ENCODE peak calls at places on chromosomes 2 and 18, in nine cellular contexts. X is OCI-M1; L is SHP77; J is choroid plexus epithelial cell; Y is fibroblast of the aortic adventitia; F is naive B cell; D is spleen; Z is fibroblast of lung; U is activated CD8-positive, alpha-beta memory T cell treated with anti-CD3 and anti-CD28 coated beads, Interleukin-2, amount 10 ng/mL, durations not matched to agents 7 days and 5 days. O is an unnamed sample.

GRCh38 chr2:224142397-224143312 is 103.6 kb upstream of the SERPINE2 start:
- DNase-seq in Z (peak), J (peak), D (no peak), Y (peak), F (no peak), X (no peak), L (no peak), U (no peak), O (peak)

GRCh38 chr2:145064476-145064875 is 544.6 kb upstream of the ZEB2 start:
- DNase-seq in X (no peak), Z (no peak), L (no peak), J (no peak), D (no peak), U (no peak), Y (peak), F (no peak), O (no peak)

GRCh38 chr2:44051948-44052347 is 56.2 kb upstream of the LRPPRC start:
- DNase-seq in Z (no peak), L (no peak), U (no peak), X (no peak), D (no peak), F (no peak), Y (no peak), J (no peak), O (no peak)

GRCh38 chr2:70456594-70457495 is 96.8 kb downstream of the TGFA start:
- DNase-seq in J (no peak), Y (no peak), X (no peak), U (peak), Z (no peak), F (no peak), L (no peak), D (no peak), O (no peak)

GRCh38 chr2:44572196-44572900 is 210.6 kb downstream of the CAMKMT start:
- DNase-seq in D (no peak), F (no peak), J (peak), Y (no peak), Z (peak), X (no peak), L (no peak), U (no peak), O (peak)

GRCh38 chr2:204511021-204511420 is 34.3 kb upstream of the PARD3B start:
- DNase-seq in L (no peak), D (no peak), U (no peak), X (no peak), Z (no peak), Y (no peak), F (no peak), J (no peak), O (no peak)

GRCh38 chr18:29874519-29875098 is 1167.9 kb downstream of the DSC3 start:
- DNase-seq in U (no peak), Z (peak), X (peak), J (peak), L (peak), Y (peak), D (no peak), F (no peak), O (peak)

GRCh38 chr18:36211612-36212065 is 24.3 kb downstream of the MOCOS start:
- DNase-seq in F (no peak), U (no peak), L (no peak), Z (peak), X (no peak), Y (peak), D (peak), J (no peak), O (peak)

GRCh38 chr2:61582191-61582590 is 44.0 kb upstream of the XPO1 start:
- DNase-seq in Y (no peak), X (no peak), D (no peak), Z (no peak), J (no peak), L (no peak), F (no peak), U (no peak), O (no peak)

GRCh38 chr2:231683292-231683898 is 24.9 kb upstream of the PTMA start:
- DNase-seq in D (no peak), J (no peak), U (no peak), Z (no peak), Y (no peak), X (no peak), L (no peak), F (no peak), O (no peak)

GRCh38 chr2:101732773-101733256 is 35.3 kb downstream of the MAP4K4 start:
- DNase-seq in Z (no peak), D (no peak), F (no peak), X (no peak), J (no peak), U (no peak), L (no peak), Y (no peak), O (no peak)

GRCh38 chr18:26215247-26215970 is 10.8 kb upstream of the TAF4B start:
- DNase-seq in J (no peak), U (peak), F (peak), L (no peak), Z (no peak), X (peak), Y (no peak), D (no peak), O (no peak)

GRCh38 chr2:23351388-23352141 is 33.4 kb upstream of the KLHL29 start:
- DNase-seq in J (peak), D (peak), Z (peak), X (peak), F (no peak), U (peak), Y (peak), L (no peak), O (peak)

GRCh38 chr2:162092008-162092390 is 18.0 kb upstream of the DPP4 start:
- DNase-seq in U (no peak), X (no peak), J (no peak), D (no peak), Z (no peak), L (no peak), Y (peak), F (no peak), O (no peak)

GRCh38 chr2:96891591-96892333 is 21.9 kb upstream of the SEMA4C start:
- DNase-seq in Y (no peak), L (no peak), Z (peak), X (no peak), F (no peak), D (no peak), J (peak), U (no peak), O (no peak)

GRCh38 chr2:9984217-9984739 is 32.8 kb downstream of the GRHL1 start:
- DNase-seq in J (peak), Y (peak), F (peak), D (no peak), X (peak), L (peak), U (no peak), Z (peak), O (peak)

GRCh38 chr2:120711694-120712093 is 24.0 kb upstream of the GLI2 start:
- DNase-seq in U (no peak), X (no peak), Z (no peak), F (no peak), L (no peak), J (no peak), Y (no peak), D (peak), O (peak)

GRCh38 chr2:217090024-217090473 is 230.2 kb upstream of the TNP1 start:
- DNase-seq in Z (peak), Y (no peak), X (peak), J (peak), L (no peak), F (peak), U (no peak), D (no peak), O (no peak)

GRCh38 chr2:102283996-102284395 is 27.4 kb upstream of the IL1RL1 start:
- DNase-seq in X (no peak), F (no peak), D (no peak), Z (peak), J (no peak), Y (no peak), L (no peak), U (no peak), O (no peak)

GRCh38 chr2:240431663-240432424 is 3.6 kb upstream of the GPC1 start:
- DNase-seq in J (no peak), L (no peak), U (no peak), Y (no peak), D (peak), Z (no peak), F (no peak), X (no peak), O (no peak)